ENCODE peak calls at places on chromosome 21, in seven cellular contexts. One of them, this sample, is unnamed.

GRCh38 chr21:27158967-27159366 is 192.1 kb upstream of the ADAMTS5 start:
- DNase-seq in stomach: no peak
- DNase-seq in GM12892: no peak
- DNase-seq in GM12891: no peak
- DNase-seq in H1: no peak
- DNase-seq in transverse colon: no peak
- DNase-seq in breast epithelium: no peak
- DNase-seq in this sample: no peak

GRCh38 chr21:29827236-29827635 is 112.6 kb downstream of the GRIK1 start:
- DNase-seq in stomach: no peak
- DNase-seq in GM12892: no peak
- DNase-seq in GM12891: no peak
- DNase-seq in H1: no peak
- DNase-seq in transverse colon: no peak
- DNase-seq in breast epithelium: no peak
- DNase-seq in this sample: no peak

GRCh38 chr21:32330784-32331311 is 32.2 kb downstream of the MRAP start:
- DNase-seq in stomach: no peak
- DNase-seq in GM12892: no peak
- DNase-seq in GM12891: no peak
- DNase-seq in H1: no peak
- DNase-seq in transverse colon: no peak
- DNase-seq in breast epithelium: no peak
- DNase-seq in this sample: no peak

GRCh38 chr21:33289199-33289819 is 23.1 kb downstream of the IL10RB start:
- DNase-seq in stomach: no peak
- DNase-seq in GM12892: no peak
- DNase-seq in GM12891: no peak
- DNase-seq in H1: no peak
- DNase-seq in transverse colon: no peak
- DNase-seq in breast epithelium: no peak
- DNase-seq in this sample: no peak

GRCh38 chr21:36766511-36766910 is 67.6 kb downstream of the SIM2 start:
- DNase-seq in stomach: no peak
- DNase-seq in GM12892: no peak
- DNase-seq in GM12891: no peak
- DNase-seq in H1: no peak
- DNase-seq in transverse colon: no peak
- DNase-seq in breast epithelium: no peak
- DNase-seq in this sample: no peak

GRCh38 chr21:16002872-16003466 is 273.2 kb downstream of the USP25 start:
- DNase-seq in stomach: no peak
- DNase-seq in GM12892: no peak
- DNase-seq in GM12891: no peak
- DNase-seq in H1: no peak
- DNase-seq in transverse colon: no peak
- DNase-seq in breast epithelium: no peak
- DNase-seq in this sample: no peak

GRCh38 chr21:44090332-44090731 is 16.9 kb upstream of the PWP2 start:
- DNase-seq in stomach: peak; percentile 25
- DNase-seq in GM12892: no peak
- DNase-seq in GM12891: no peak
- DNase-seq in H1: no peak
- DNase-seq in transverse colon: peak; percentile 91
- DNase-seq in breast epithelium: no peak
- DNase-seq in this sample: peak; percentile 89

GRCh38 chr21:43733529-43734071 is 14.7 kb downstream of the PDXK start:
- DNase-seq in stomach: no peak
- DNase-seq in GM12892: no peak
- DNase-seq in GM12891: no peak
- DNase-seq in H1: no peak
- DNase-seq in transverse colon: peak; percentile 51
- DNase-seq in breast epithelium: no peak
- DNase-seq in this sample: no peak

GRCh38 chr21:37009740-37010341 is 3.3 kb downstream of the RIPPLY3 start:
- DNase-seq in stomach: peak; percentile 89
- DNase-seq in GM12892: peak; percentile 72
- DNase-seq in GM12891: peak; percentile 69
- DNase-seq in H1: peak; percentile 79
- DNase-seq in transverse colon: peak; percentile 89
- DNase-seq in breast epithelium: peak; percentile 82
- DNase-seq in this sample: peak; percentile 90

GRCh38 chr21:41247561-41247968 is 69.0 kb upstream of the FAM3B start:
- DNase-seq in stomach: peak; percentile 81
- DNase-seq in GM12892: no peak
- DNase-seq in GM12891: no peak
- DNase-seq in H1: no peak
- DNase-seq in transverse colon: peak; percentile 57
- DNase-seq in breast epithelium: no peak
- DNase-seq in this sample: no peak

GRCh38 chr21:16418211-16418610 is 688.4 kb downstream of the USP25 start:
- DNase-seq in stomach: no peak
- DNase-seq in GM12892: no peak
- DNase-seq in GM12891: no peak
- DNase-seq in H1: no peak
- DNase-seq in transverse colon: no peak
- DNase-seq in breast epithelium: no peak
- DNase-seq in this sample: no peak

GRCh38 chr21:42395302-42395701 is 550 bp downstream of the TMPRSS3 start:
- DNase-seq in stomach: no peak
- DNase-seq in GM12892: no peak
- DNase-seq in GM12891: no peak
- DNase-seq in H1: no peak
- DNase-seq in transverse colon: peak; percentile 3
- DNase-seq in breast epithelium: peak; percentile 17
- DNase-seq in this sample: peak; percentile 4

GRCh38 chr21:19510653-19511052 is 1107.1 kb upstream of the TMPRSS15 start:
- DNase-seq in stomach: no peak
- DNase-seq in GM12892: no peak
- DNase-seq in GM12891: no peak
- DNase-seq in H1: no peak
- DNase-seq in transverse colon: no peak
- DNase-seq in breast epithelium: no peak
- DNase-seq in this sample: no peak
- TF ChIP-seq POLR2AphosphoS5 in stomach: no peak
- TF ChIP-seq POLR2AphosphoS5 in GM12892: no peak
- TF ChIP-seq POLR2AphosphoS5 in GM12891: no peak
- TF ChIP-seq POLR2AphosphoS5 in H1: no peak
- TF ChIP-seq POLR2AphosphoS5 in transverse colon: no peak
- TF ChIP-seq POLR2AphosphoS5 in breast epithelium: no peak
- TF ChIP-seq POLR2AphosphoS5 in this sample: no peak

DNA sequence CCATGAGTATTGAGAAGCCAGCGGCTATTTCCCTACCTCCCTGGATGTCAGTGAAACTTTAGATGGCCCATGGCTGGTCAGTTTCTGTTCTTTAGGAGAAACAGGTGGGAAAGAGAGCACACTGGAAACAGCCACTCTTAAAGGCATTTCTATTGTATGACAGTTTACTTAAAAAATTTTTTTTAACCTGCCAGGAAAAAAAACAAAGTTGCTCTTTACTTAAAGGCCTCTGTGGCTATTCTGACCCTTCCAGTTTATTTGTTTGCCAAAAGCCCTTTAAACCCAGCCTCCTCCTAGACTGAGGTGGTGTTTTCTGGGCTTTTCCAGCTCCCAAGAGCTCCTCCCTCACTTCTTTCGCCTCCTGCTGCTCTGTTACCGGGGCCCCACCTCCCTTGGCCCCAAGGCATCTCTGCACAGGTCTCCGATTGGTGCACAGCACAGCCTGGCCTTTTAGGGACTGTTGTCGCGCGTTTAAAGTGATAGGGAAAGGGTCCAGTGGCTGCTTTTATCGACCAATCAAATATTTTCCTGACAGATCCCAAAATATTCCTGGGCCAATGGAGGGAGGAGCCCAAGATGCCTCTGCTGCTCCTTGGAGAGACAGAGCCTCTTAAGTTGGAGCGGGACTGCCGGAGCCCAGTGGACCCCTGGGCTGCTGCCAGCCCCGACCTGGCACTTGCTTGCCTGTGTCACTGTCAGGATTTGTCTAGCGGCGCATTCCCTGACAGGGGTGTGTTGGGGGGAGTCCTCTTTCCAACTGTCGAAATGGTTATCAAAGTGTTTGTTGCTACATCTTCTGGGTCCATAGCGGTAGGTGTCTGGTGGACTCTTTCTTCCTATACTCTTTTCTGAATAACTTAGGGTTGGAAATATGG is at the start of gene SH3BGR:
- DNase-seq in stomach: no peak
- DNase-seq in GM12892: no peak
- DNase-seq in GM12891: no peak
- DNase-seq in H1: peak; percentile 33
- DNase-seq in transverse colon: no peak
- DNase-seq in breast epithelium: peak; percentile 64
- DNase-seq in this sample: no peak
- TF ChIP-seq POLR2A in stomach: no peak
- TF ChIP-seq POLR2A in GM12892: no peak
- TF ChIP-seq POLR2A in GM12891: no peak
- TF ChIP-seq POLR2A in H1: no peak
- TF ChIP-seq POLR2A in transverse colon: no peak
- TF ChIP-seq POLR2A in breast epithelium: no peak
- TF ChIP-seq POLR2A in this sample: no peak

GRCh38 chr21:45534591-45535331 is 7.5 kb downstream of the SLC19A1 start:
- DNase-seq in stomach: peak; percentile 73
- DNase-seq in GM12892: no peak
- DNase-seq in GM12891: no peak
- DNase-seq in H1: no peak
- DNase-seq in transverse colon: peak; percentile 86
- DNase-seq in breast epithelium: peak; percentile 55
- DNase-seq in this sample: peak; percentile 84
- TF ChIP-seq POLR2AphosphoS5 in stomach: no peak
- TF ChIP-seq POLR2AphosphoS5 in GM12892: no peak
- TF ChIP-seq POLR2AphosphoS5 in GM12891: no peak
- TF ChIP-seq POLR2AphosphoS5 in H1: no peak
- TF ChIP-seq POLR2AphosphoS5 in transverse colon: peak; percentile 65
- TF ChIP-seq POLR2AphosphoS5 in breast epithelium: no peak
- TF ChIP-seq POLR2AphosphoS5 in this sample: no peak

GRCh38 chr21:39186676-39187075 is 3.4 kb upstream of the PSMG1 start:
- DNase-seq in stomach: no peak
- DNase-seq in GM12892: no peak
- DNase-seq in GM12891: no peak
- DNase-seq in H1: no peak
- DNase-seq in transverse colon: no peak
- DNase-seq in breast epithelium: no peak
- DNase-seq in this sample: no peak
- TF ChIP-seq POLR2A in stomach: no peak
- TF ChIP-seq POLR2A in GM12892: no peak
- TF ChIP-seq POLR2A in GM12891: no peak
- TF ChIP-seq POLR2A in H1: no peak
- TF ChIP-seq POLR2A in transverse colon: no peak
- TF ChIP-seq POLR2A in breast epithelium: no peak
- TF ChIP-seq POLR2A in this sample: no peak

GRCh38 chr21:45551316-45551715 is 9.1 kb upstream of the SLC19A1 start:
- DNase-seq in stomach: no peak
- DNase-seq in GM12892: no peak
- DNase-seq in GM12891: no peak
- DNase-seq in H1: no peak
- DNase-seq in transverse colon: no peak
- DNase-seq in breast epithelium: no peak
- DNase-seq in this sample: peak; percentile 53
- TF ChIP-seq POLR2AphosphoS5 in stomach: no peak
- TF ChIP-seq POLR2AphosphoS5 in GM12892: no peak
- TF ChIP-seq POLR2AphosphoS5 in GM12891: no peak
- TF ChIP-seq POLR2AphosphoS5 in H1: no peak
- TF ChIP-seq POLR2AphosphoS5 in transverse colon: no peak
- TF ChIP-seq POLR2AphosphoS5 in breast epithelium: no peak
- TF ChIP-seq POLR2AphosphoS5 in this sample: no peak

DNA sequence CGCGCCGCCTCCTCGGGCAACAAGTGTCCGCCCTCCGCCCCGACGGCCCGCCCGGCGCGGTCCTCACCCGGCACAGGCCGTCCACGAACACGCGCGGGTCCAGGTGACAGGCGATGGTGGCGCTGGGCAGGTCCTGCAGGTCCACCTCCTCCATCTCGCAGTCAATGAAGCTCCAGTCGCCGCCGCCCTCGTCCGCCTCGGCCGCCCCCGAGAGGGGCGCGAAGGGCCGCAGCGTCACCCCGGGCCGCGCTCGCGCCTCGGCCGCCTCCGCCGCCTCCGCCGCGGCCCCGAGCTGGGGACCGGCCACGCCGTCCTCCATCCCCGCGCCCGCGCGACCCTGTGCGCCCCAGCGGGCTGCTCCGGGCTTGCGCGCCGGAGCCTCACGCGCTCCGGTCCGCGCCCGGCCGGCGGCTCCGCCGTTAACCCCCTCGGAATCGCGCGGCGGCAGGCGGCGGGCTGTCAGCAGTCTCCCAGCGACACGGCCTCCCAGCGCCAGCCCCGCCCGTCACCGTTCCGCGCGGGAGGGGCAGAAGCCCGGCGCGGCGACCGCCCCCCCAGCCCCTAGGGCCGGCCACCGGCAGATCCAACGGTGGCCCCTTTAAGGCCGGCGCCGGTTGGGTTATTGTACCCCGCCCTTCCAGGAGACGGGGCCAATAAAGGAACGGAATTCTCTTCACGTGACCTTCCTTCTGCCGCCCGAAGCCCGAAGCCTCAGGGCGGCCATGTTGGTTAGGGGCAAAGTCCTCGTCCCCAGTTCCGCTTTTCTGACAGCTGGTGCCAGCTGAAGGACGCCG is at the start of gene RCAN1:
- DNase-seq in stomach: peak; percentile 91
- DNase-seq in GM12892: peak; percentile 86
- DNase-seq in GM12891: peak; percentile 87
- DNase-seq in H1: peak; percentile 67
- DNase-seq in transverse colon: peak; percentile 93
- DNase-seq in breast epithelium: peak; percentile 85
- DNase-seq in this sample: peak; percentile 95
- TF ChIP-seq POLR2A in stomach: no peak
- TF ChIP-seq POLR2A in GM12892: no peak
- TF ChIP-seq POLR2A in GM12891: no peak
- TF ChIP-seq POLR2A in H1: no peak
- TF ChIP-seq POLR2A in transverse colon: no peak
- TF ChIP-seq POLR2A in breast epithelium: no peak
- TF ChIP-seq POLR2A in this sample: no peak

GRCh38 chr21:45478115-45478801 is 64.0 kb downstream of the SLC19A1 start:
- DNase-seq in stomach: peak; percentile 75
- DNase-seq in GM12892: peak; percentile 69
- DNase-seq in GM12891: peak; percentile 83
- DNase-seq in H1: peak; percentile 49
- DNase-seq in transverse colon: peak; percentile 74
- DNase-seq in breast epithelium: peak; percentile 71
- DNase-seq in this sample: peak; percentile 93

GRCh38 chr21:45477176-45478114 is 64.8 kb downstream of the SLC19A1 start:
- DNase-seq in stomach: no peak
- DNase-seq in GM12892: no peak
- DNase-seq in GM12891: no peak
- DNase-seq in H1: no peak
- DNase-seq in transverse colon: no peak
- DNase-seq in breast epithelium: no peak
- DNase-seq in this sample: no peak

GRCh38 chr21:45475004-45475685 is 67.1 kb downstream of the SLC19A1 start:
- DNase-seq in stomach: no peak
- DNase-seq in GM12892: no peak
- DNase-seq in GM12891: no peak
- DNase-seq in H1: no peak
- DNase-seq in transverse colon: no peak
- DNase-seq in breast epithelium: no peak
- DNase-seq in this sample: no peak

GRCh38 chr21:45475797-45476570 is 66.3 kb downstream of the SLC19A1 start:
- DNase-seq in stomach: no peak
- DNase-seq in GM12892: no peak
- DNase-seq in GM12891: no peak
- DNase-seq in H1: no peak
- DNase-seq in transverse colon: no peak
- DNase-seq in breast epithelium: no peak
- DNase-seq in this sample: no peak

GRCh38 chr21:45476582-45476981 is 65.7 kb downstream of the SLC19A1 start:
- DNase-seq in stomach: no peak
- DNase-seq in GM12892: no peak
- DNase-seq in GM12891: no peak
- DNase-seq in H1: no peak
- DNase-seq in transverse colon: no peak
- DNase-seq in breast epithelium: no peak
- DNase-seq in this sample: no peak
- TF ChIP-seq POLR2AphosphoS5 in stomach: no peak
- TF ChIP-seq POLR2AphosphoS5 in GM12892: no peak
- TF ChIP-seq POLR2AphosphoS5 in GM12891: no peak
- TF ChIP-seq POLR2AphosphoS5 in H1: no peak
- TF ChIP-seq POLR2AphosphoS5 in transverse colon: no peak
- TF ChIP-seq POLR2AphosphoS5 in breast epithelium: no peak
- TF ChIP-seq POLR2AphosphoS5 in this sample: no peak